ENCODE peak calls at places on chromosomes 12 and 14, in four cellular contexts. U is A549, H is HepG2, M is K562. R is an unnamed sample.
A peak's percentile ranks its signal among the peaks of the same experiment; 100 is the strongest.

GRCh38 chr14:105530446-105531087 is 4.2 kb downstream of the TMEM121 start:
- DNase-seq in H (no peak), U (no peak), M (no peak), R (no peak)

GRCh38 chr12:50326636-50327284 is 43.4 kb upstream of the LIMA1 start:
- DNase-seq in H (peak; percentile 65), U (peak; percentile 75), M (no peak), R (no peak)

GRCh38 chr12:108778053-108778452 is 46.7 kb upstream of the CORO1C start:
- DNase-seq in U (no peak), M (no peak), H (no peak), R (no peak)

GRCh38 chr12:56431850-56432249 is 17.4 kb downstream of the TIMELESS start:
- DNase-seq in H (no peak), M (no peak), U (no peak), R (no peak)

GRCh38 chr12:113929312-113929989 is 36.7 kb downstream of the RBM19 start:
- DNase-seq in M (no peak), H (no peak), U (no peak), R (no peak)

GRCh38 chr14:57699947-57700346 is 165.9 kb downstream of the SLC35F4 start:
- DNase-seq in H (no peak), M (no peak), U (no peak), R (no peak)

GRCh38 chr12:47408171-47408871 is 297.5 kb downstream of the RPAP3 start:
- DNase-seq in H (peak; percentile 6), M (peak; percentile 52), U (peak; percentile 69), R (no peak)

GRCh38 chr14:39628087-39628486 is 195.9 kb upstream of the FBXO33 start:
- DNase-seq in M (no peak), U (no peak), H (no peak), R (no peak)

GRCh38 chr12:109818900-109819500 is 14.2 kb downstream of the TRPV4 start:
- DNase-seq in M (no peak), H (peak; percentile 37), U (peak; percentile 63), R (no peak)

GRCh38 chr12:4190376-4191063 is 83.0 kb upstream of the CCND2 start:
- DNase-seq in M (no peak), H (no peak), U (no peak), R (no peak)

GRCh38 chr12:34406228-34406995 is 384.1 kb downstream of the ALG10 start:
- DNase-seq in H (no peak), U (no peak), M (no peak), R (no peak)

GRCh38 chr12:68815928-68816800 is 8.2 kb downstream of the MDM2 start:
- DNase-seq in H (no peak), M (no peak), U (no peak), R (no peak)

GRCh38 chr14:90968025-90968424 is 92.4 kb downstream of the RPS6KA5 start:
- DNase-seq in M (peak; percentile 12), U (peak; percentile 10), H (no peak), R (no peak)

GRCh38 chr12:96425973-96426372 is 25.7 kb upstream of the CDK17 start:
- DNase-seq in U (no peak), H (no peak), M (no peak), R (no peak)

GRCh38 chr12:38898001-38898684 is 7.2 kb downstream of the CPNE8 start:
- DNase-seq in M (no peak), U (no peak), H (no peak), R (no peak)

GRCh38 chr12:120538281-120539156 is 4.4 kb downstream of the RNF10 start:
- DNase-seq in H (peak; percentile 73), U (peak; percentile 36), M (peak; percentile 34), R (no peak)

GRCh38 chr14:104421892-104422291 is 157.7 kb upstream of the C14orf180 start:
- DNase-seq in H (no peak), U (no peak), M (no peak), R (no peak)

GRCh38 chr14:104202259-104203070 is 64.1 kb downstream of the KIF26A start:
- DNase-seq in H (no peak), M (no peak), U (no peak), R (no peak)

GRCh38 chr12:77772606-77773298 is 57.9 kb upstream of the NAV3 start:
- DNase-seq in U (no peak), M (no peak), H (no peak), R (no peak)

DNA sequence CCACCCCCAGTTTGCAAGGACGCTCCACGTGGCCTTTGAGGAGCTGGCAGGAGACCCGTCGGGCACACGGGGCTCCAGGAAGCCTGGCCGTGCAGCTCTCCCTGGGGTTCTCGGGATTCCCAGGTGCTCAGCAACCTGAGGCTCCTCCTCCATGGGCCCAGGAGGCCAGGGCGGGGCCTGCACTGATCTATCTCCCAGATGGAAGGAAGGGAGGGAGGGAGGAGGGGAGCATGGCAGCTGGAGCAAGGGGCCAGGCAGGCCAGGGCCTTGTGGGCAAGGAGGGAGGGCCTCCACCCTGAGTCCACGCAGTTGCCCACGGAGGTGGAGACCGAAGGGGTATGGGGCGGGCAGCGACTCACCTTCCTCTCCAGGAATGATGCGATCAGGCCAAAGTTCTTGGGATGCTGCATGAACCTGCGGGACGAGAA is 127.3 kb downstream of the RFLNA start:
- DNase-seq in H (no peak), M (peak; percentile 54), U (peak; percentile 58), R (no peak)
- TF ChIP-seq PHF8 in H (no peak), M (peak; percentile 4), U (no peak), R (no peak)

GRCh38 chr12:127688901-127689428 is 578.0 kb upstream of the TMEM132C start:
- DNase-seq in M (no peak), U (no peak), H (no peak), R (no peak)
- TF ChIP-seq PHF8 in M (no peak), U (no peak), H (no peak), R (no peak)

DNA sequence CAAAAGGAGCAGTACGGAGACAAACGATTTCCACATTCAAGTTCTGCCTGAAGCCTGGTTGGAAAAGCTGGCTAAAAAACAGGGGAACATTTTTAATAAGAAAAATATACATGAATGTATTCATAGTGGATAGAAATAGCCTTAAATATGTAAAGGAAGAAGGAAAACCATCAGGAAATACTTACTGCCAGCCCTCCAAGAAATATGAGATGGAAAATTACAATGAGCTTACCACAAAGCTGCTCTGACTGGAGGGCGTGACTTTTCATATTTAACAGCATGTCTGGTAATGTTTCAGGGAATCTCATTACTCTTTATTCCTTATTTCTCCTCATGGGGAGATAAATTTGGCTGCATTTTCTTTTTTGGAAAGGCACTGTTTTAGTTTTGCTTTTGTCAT is 75.9 kb upstream of the ZDHHC17 start:
- DNase-seq in U (no peak), M (no peak), H (no peak), R (no peak)
- TF ChIP-seq PHF8 in U (no peak), M (no peak), H (no peak), R (no peak)

GRCh38 chr12:42468341-42468821 is 121.2 kb downstream of the PRICKLE1 start:
- DNase-seq in U (no peak), H (no peak), M (no peak), R (no peak)
- TF ChIP-seq PHF8 in U (no peak), H (no peak), M (no peak), R (no peak)

DNA sequence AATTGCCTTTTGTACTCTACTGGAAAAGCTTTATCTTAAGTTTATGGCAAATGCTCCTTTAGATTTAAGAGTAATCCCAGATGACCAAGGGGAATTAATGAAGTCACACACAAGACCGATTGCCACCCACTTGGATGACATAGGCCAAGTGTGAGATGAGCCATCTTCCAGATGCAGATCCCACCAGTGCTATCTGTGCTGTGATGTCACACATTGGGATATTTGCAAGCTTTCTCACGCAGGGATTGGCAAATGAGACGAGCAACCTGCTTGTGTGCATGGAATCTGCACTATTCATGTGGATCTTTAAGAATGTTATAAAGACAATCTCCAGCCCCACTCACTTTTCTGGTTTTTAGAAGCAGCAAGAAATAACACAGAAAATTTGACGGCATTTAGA is 602.1 kb upstream of the TMEM132C start:
- DNase-seq in H (no peak), M (no peak), U (no peak), R (no peak)
- TF ChIP-seq PHF8 in H (no peak), M (no peak), U (no peak), R (no peak)

DNA sequence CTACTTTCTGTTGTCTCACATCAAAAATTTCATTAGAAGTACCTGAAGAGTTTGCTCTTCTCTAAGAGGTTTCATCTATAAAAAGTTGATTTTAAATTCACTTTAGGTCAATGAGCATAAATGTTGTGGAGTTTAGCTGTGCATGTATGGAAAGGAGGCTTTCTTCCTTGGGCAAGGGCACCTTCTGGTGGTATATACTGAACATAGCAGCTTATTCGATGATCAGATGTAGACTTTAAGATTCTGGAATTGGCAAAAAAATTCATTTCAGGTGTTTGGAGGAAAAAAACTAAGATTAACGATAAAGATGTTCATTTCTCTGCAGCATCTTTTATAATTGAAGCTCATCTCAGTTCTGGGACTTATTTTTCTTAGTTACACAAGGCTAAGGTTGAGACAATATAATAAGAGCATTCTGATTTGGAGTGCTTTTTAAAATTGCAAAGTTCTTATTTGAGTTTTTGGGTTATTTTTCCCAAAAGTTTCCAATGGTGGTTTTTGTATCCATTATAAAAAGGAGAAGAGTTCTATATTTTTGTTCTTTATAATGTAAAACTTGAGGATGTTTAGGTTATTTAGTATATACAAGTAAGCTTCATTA is 46.8 kb downstream of the TMEM117 start:
- DNase-seq in U (peak; percentile 75), M (peak; percentile 54), H (peak; percentile 46), R (no peak)
- TF ChIP-seq PHF8 in U (no peak), M (no peak), H (no peak), R (no peak)

GRCh38 chr14:50045039-50045711 is 71.2 kb downstream of the VCPKMT start:
- DNase-seq in M (peak; percentile 48), U (peak; percentile 59), H (peak; percentile 82), R (no peak)
- TF ChIP-seq PHF8 in M (no peak), U (no peak), H (peak; percentile 46), R (no peak)

GRCh38 chr14:100803694-100804075 is 22.2 kb upstream of the MEG3 start:
- DNase-seq in H (no peak), U (no peak), M (no peak), R (no peak)

GRCh38 chr14:100802179-100802578 is 23.7 kb upstream of the MEG3 start:
- DNase-seq in H (no peak), M (no peak), U (no peak), R (no peak)

GRCh38 chr14:100802766-100803693 is 22.9 kb upstream of the MEG3 start:
- DNase-seq in H (no peak), M (no peak), U (no peak), R (no peak)

GRCh38 chr14:100804558-100805309 is 21.2 kb upstream of the MEG3 start:
- DNase-seq in U (no peak), H (no peak), M (no peak), R (no peak)

DNA sequence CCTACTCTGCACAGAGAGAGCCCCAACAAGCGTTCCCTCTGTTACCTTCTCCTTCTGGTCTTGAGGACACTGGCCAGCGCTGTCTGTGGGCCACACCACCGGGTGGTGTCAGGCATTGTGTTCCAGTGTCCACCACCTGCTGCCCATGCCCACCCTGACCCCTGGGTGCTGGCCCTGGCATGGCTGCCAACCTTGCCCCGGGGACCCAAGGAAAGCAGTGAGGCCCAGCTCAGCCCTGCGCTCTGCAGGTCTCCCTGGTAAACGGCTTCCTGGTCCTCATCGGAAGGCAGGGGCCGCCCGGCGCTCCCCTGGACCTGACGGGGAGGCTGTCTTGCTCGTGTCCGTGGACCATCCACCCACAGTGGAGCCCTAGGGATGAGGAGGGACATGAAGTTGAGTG is 21.8 kb upstream of the MEG3 start:
- DNase-seq in U (no peak), M (no peak), H (no peak), R (no peak)
- TF ChIP-seq PHF8 in U (no peak), M (no peak), H (no peak), R (no peak)

R was measured in H1.